ENCODE peak calls at places on chromosomes 16 and 17, in nine cellular contexts. K is OCI-LY7, H is heart right ventricle, S is pancreas, Y is GM13976, J is glutamatergic neuron, Z is uterus, I is upper lobe of right lung, U is esophagus squamous epithelium. G is an unnamed sample.

GRCh38 chr17:35934760-35935159 is 4.2 kb upstream of the RDM1 start:
- DNase-seq in J (no peak), S (no peak), H (no peak), Y (no peak), U (no peak), I (no peak), Z (peak), K (no peak), G (no peak)

GRCh38 chr16:31472559-31473203 is 729 bp downstream of the TGFB1I1 start:
- DNase-seq in I (peak), U (no peak), S (peak), Y (peak), H (peak), J (peak), Z (peak), K (no peak), G (peak)

GRCh38 chr16:617855-618254 is 12.9 kb upstream of the WFIKKN1 start:
- DNase-seq in S (no peak), Z (no peak), K (no peak), I (peak), H (no peak), Y (no peak), U (no peak), J (no peak), G (no peak)

GRCh38 chr17:18182190-18182977 is 1.2 kb upstream of the ALKBH5 start:
- DNase-seq in Z (peak), H (peak), I (no peak), U (no peak), S (peak), Y (no peak), K (no peak), J (no peak), G (no peak)

GRCh38 chr17:45248132-45248936 is 13.6 kb downstream of the SPATA32 start:
- DNase-seq in S (peak), I (peak), U (no peak), Z (no peak), H (no peak), K (peak), Y (peak), J (no peak), G (peak)

GRCh38 chr16:53058882-53059281 is 4.1 kb downstream of the CHD9 start:
- DNase-seq in Z (no peak), K (peak), U (no peak), J (no peak), S (no peak), I (no peak), Y (no peak), H (no peak), G (no peak)

GRCh38 chr16:47646914-47647313 is 185.8 kb downstream of the PHKB start:
- DNase-seq in Y (no peak), K (no peak), H (no peak), J (no peak), Z (no peak), I (no peak), S (no peak), U (no peak), G (no peak)

GRCh38 chr17:75396781-75397180 is 8.7 kb downstream of the GRB2 start:
- DNase-seq in Y (no peak), K (peak), U (no peak), J (no peak), I (no peak), Z (no peak), S (no peak), H (no peak), G (no peak)

GRCh38 chr16:12600116-12600515 is 203.6 kb downstream of the CPPED1 start:
- DNase-seq in S (no peak), K (no peak), J (no peak), H (no peak), I (no peak), Z (no peak), U (no peak), Y (no peak), G (no peak)

GRCh38 chr17:32688221-32688620 is 188.7 kb downstream of the MYO1D start:
- DNase-seq in U (no peak), I (no peak), Y (no peak), J (no peak), S (no peak), H (no peak), Z (no peak), K (no peak), G (no peak)

GRCh38 chr17:72176902-72177660 is 56.3 kb downstream of the SOX9 start:
- DNase-seq in Y (no peak), I (no peak), J (no peak), U (no peak), S (no peak), Z (no peak), H (no peak), K (no peak), G (no peak)

GRCh38 chr17:56635640-56636039 is 42.1 kb downstream of the NOG start:
- DNase-seq in K (no peak), I (no peak), S (no peak), H (no peak), Y (no peak), Z (no peak), U (no peak), J (no peak), G (no peak)

GRCh38 chr17:7078711-7079110 is 1.3 kb downstream of the CLEC10A start:
- DNase-seq in J (no peak), S (no peak), I (no peak), K (no peak), Z (no peak), U (no peak), Y (no peak), H (no peak), G (no peak)

GRCh38 chr16:54418903-54419302 is 132.3 kb upstream of the IRX3 start:
- DNase-seq in K (no peak), U (no peak), Y (no peak), I (no peak), Z (no peak), S (no peak), H (no peak), J (no peak), G (no peak)

GRCh38 chr16:14501331-14502255 is 128.5 kb downstream of the PARN start:
- DNase-seq in S (peak), Z (peak), U (no peak), K (no peak), H (peak), J (peak), Y (no peak), I (peak), G (no peak)

GRCh38 chr16:86018487-86018886 is 119.5 kb downstream of the IRF8 start:
- DNase-seq in Z (no peak), I (peak), U (no peak), J (no peak), H (no peak), K (no peak), Y (no peak), S (no peak), G (peak)

GRCh38 chr17:50462446-50462845 is 6.2 kb downstream of the CHAD start:
- DNase-seq in I (no peak), K (no peak), Y (no peak), Z (no peak), J (no peak), H (no peak), U (no peak), S (peak), G (no peak)

GRCh38 chr17:33674685-33675084 is 381.6 kb upstream of the ASIC2 start:
- DNase-seq in S (peak), I (no peak), H (peak), K (peak), Y (peak), U (no peak), Z (peak), J (peak), G (peak)

GRCh38 chr17:15220785-15221184 is 44.3 kb downstream of the PMP22 start:
- DNase-seq in K (no peak), S (no peak), J (no peak), U (no peak), H (no peak), I (no peak), Z (no peak), Y (no peak), G (no peak)

GRCh38 chr16:86334062-86334461 is 176.3 kb upstream of the FOXF1 start:
- DNase-seq in I (no peak), Z (no peak), K (no peak), S (no peak), H (no peak), Y (no peak), J (no peak), U (no peak), G (no peak)

GRCh38 chr17:50149425-50150353 is 788 bp downstream of the PPP1R9B start:
- DNase-seq in Y (no peak), I (peak), S (peak), U (no peak), H (peak), J (peak), K (peak), Z (peak), G (peak)

DNA sequence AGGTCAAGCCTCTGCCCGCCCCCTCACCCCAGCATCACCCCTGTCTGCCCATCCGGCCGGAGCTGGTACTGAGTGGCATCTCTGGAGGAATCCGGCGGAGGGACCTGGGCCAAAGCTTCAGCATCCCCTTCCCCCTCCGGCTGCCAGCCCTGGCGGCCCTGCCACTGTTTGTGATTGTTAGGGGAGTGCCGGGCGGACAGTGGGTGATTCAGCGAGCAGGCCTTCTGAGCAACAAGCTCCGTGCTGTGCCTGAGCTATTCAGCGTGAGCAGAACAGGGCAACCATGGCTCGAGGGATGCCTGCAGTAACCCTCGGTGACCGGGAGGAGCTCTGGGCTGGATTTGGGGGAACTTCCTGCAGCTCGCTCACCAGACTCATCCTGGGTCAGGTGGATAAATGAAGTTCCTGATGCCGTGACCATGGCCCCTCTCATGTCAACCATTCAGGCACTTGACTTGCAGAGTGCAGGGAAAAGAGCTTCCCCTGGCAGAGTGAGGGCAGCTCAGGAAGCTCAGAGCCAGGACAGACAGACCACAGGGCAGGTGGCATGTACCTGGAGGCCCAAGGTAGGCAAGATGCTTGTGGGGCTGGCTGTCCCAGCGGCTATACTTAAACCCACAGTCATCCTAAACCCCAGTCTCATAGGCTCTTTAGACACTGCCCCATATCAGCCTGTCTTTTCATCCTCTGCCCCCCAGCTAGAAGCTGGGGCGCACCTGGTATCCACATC is 24.3 kb upstream of the MLKL start:
- DNase-seq in Y (no peak), H (no peak), J (no peak), K (no peak), I (no peak), U (no peak), S (peak), Z (no peak), G (no peak)
- TF ChIP-seq CTCF in Y (no peak), H (no peak), J (no peak), K (no peak), I (no peak), U (no peak), S (no peak), Z (no peak), G (no peak)

GRCh38 chr16:88938933-88939813 is 37.8 kb downstream of the CBFA2T3 start:
- DNase-seq in J (peak), K (no peak), H (peak), S (peak), Z (no peak), U (no peak), I (no peak), Y (no peak), G (peak)

GRCh38 chr16:88936913-88937666 is 39.9 kb downstream of the CBFA2T3 start:
- DNase-seq in Y (no peak), U (no peak), K (no peak), H (peak), I (no peak), S (peak), Z (no peak), J (no peak), G (no peak)

GRCh38 chr16:88938119-88938932 is 38.7 kb downstream of the CBFA2T3 start:
- DNase-seq in Z (no peak), Y (no peak), K (no peak), I (no peak), S (peak), U (no peak), J (no peak), H (peak), G (no peak)

GRCh38 chr16:88934066-88934667 is 42.8 kb downstream of the CBFA2T3 start:
- DNase-seq in S (peak), I (no peak), Y (no peak), H (peak), Z (no peak), J (no peak), U (no peak), K (no peak), G (no peak)

DNA sequence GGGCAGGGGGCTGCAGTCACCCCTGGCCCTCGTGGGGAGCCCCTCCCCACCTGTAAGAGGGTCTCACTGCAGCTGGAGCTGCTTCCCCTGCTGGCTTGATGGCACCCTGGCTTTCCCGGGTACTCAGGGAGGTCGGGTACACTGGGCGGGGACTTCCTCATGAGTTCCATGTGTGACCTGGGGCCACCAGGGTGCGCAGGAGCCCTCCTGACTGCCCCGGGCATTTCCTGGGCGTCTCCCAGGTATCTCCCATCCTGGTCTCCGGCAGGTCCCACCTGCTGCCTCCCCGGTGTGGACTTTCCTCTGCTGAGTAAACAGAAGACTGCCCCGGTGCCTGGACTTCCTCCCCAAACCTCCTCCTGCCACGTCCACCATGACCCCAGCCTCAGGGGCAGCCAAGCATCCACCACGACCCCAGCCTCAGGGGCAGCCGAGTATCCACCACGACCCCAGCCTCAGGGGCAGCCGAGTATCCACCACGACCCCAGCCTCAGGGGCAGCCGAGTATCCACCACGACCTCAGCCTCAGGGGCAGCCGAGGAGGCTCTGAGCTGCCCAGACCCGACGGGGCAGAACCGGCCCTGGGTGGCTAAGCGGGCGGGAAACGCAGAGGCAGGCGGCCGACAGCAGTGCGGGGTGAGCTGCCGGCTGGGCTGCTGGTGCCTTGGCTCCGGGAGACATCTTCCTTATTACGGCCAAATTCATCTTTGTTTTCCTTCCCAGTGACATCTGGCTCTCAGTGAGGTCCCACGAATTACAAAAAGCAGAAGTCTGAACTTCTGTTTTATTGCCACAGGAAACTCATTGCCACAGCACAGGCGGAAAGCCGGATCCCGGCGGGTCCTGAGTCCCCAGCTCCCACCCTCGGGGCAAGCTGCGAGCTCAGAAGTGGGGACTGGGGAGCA is 40.7 kb downstream of the CBFA2T3 start:
- DNase-seq in Z (no peak), Y (peak), J (no peak), I (no peak), U (no peak), H (peak), S (peak), K (peak), G (peak)
- TF ChIP-seq CTCF in Z (no peak), Y (peak), J (no peak), I (no peak), U (no peak), H (no peak), S (no peak), K (peak), G (peak)

GRCh38 chr17:63696381-63696961 is 3.5 kb downstream of the LIMD2 start:
- DNase-seq in K (peak), J (no peak), Z (no peak), U (no peak), H (no peak), S (no peak), I (no peak), Y (peak), G (peak)
- TF ChIP-seq CTCF in K (peak), J (peak), Z (peak), U (peak), H (peak), S (peak), I (peak), Y (peak), G (no peak)

GRCh38 chr17:80927791-80928216 is 63.8 kb upstream of the CHMP6 start:
- DNase-seq in K (no peak), U (no peak), Y (no peak), H (no peak), S (no peak), Z (no peak), J (peak), I (peak), G (no peak)
- TF ChIP-seq CTCF in K (no peak), U (no peak), Y (no peak), H (peak), S (no peak), Z (peak), J (no peak), I (peak), G (no peak)